ENCODE peak calls at places on chromosome 22, in seven cellular contexts. U is stomach, K is adrenal gland, I is ovary, C is tibial nerve, Q is transverse colon, J is body of pancreas. N is an unnamed sample.

GRCh38 chr22:37824674-37825641 is 1.8 kb downstream of the GALR3 start:
- DNase-seq in C (no peak), I (peak; percentile 54), K (no peak), J (no peak), Q (no peak), U (no peak), N (no peak)

GRCh38 chr22:46905415-46905814 is 143.0 kb downstream of the TBC1D22A start:
- DNase-seq in J (no peak), U (peak; percentile 19), Q (no peak), C (no peak), I (no peak), K (no peak), N (no peak)

GRCh38 chr22:20091690-20092476 is 11.8 kb downstream of the DGCR8 start:
- DNase-seq in K (no peak), C (no peak), Q (no peak), U (no peak), I (no peak), J (no peak), N (peak; percentile 9)

GRCh38 chr22:42908082-42908746 is 51.1 kb upstream of the ARFGAP3 start:
- DNase-seq in I (no peak), K (no peak), C (no peak), U (no peak), J (no peak), Q (no peak), N (no peak)

GRCh38 chr22:40605676-40606250 is 30.8 kb downstream of the MRTFA start:
- DNase-seq in K (no peak), C (no peak), Q (no peak), U (no peak), J (no peak), I (no peak), N (no peak)

GRCh38 chr22:22871536-22872278 is 15.9 kb upstream of the IGLL5 start:
- DNase-seq in I (no peak), C (no peak), Q (no peak), K (no peak), J (no peak), U (no peak), N (no peak)

GRCh38 chr22:34669001-34669400 is 397.0 kb upstream of the ISX start:
- DNase-seq in J (no peak), C (no peak), U (no peak), Q (no peak), I (no peak), K (no peak), N (no peak)

GRCh38 chr22:37021710-37022482 is 2.4 kb downstream of the MPST start:
- DNase-seq in U (peak; percentile 62), K (no peak), C (no peak), I (peak; percentile 58), J (peak; percentile 36), Q (peak; percentile 53), N (no peak)

GRCh38 chr22:20464096-20464614 is 26.5 kb upstream of the SCARF2 start:
- DNase-seq in I (no peak), C (no peak), K (no peak), U (no peak), J (no peak), Q (no peak), N (no peak)

GRCh38 chr22:17366329-17366728 is 2.9 kb upstream of the CECR2 start:
- DNase-seq in I (no peak), J (no peak), K (no peak), U (no peak), C (no peak), Q (no peak), N (no peak)

GRCh38 chr22:39970742-39971141 is 10.5 kb downstream of the TMA7B start:
- DNase-seq in K (no peak), C (no peak), U (no peak), I (no peak), Q (no peak), J (no peak), N (no peak)

GRCh38 chr22:50084570-50084969 is 656 bp downstream of the MLC1 start:
- DNase-seq in J (no peak), K (no peak), Q (no peak), I (no peak), U (no peak), C (no peak), N (no peak)

GRCh38 chr22:35192121-35192918 is 65.0 kb upstream of the HMGXB4 start:
- DNase-seq in C (no peak), K (no peak), J (no peak), U (no peak), Q (no peak), I (no peak), N (no peak)

GRCh38 chr22:39453765-39454378 is 2.9 kb upstream of the MGAT3 start:
- DNase-seq in K (no peak), C (no peak), U (no peak), J (no peak), I (no peak), Q (no peak), N (no peak)

GRCh38 chr22:37996079-37996478 is 11.7 kb upstream of the SOX10 start:
- DNase-seq in K (no peak), I (no peak), Q (no peak), C (no peak), U (no peak), J (no peak), N (no peak)

GRCh38 chr22:36299295-36299694 is 46.4 kb downstream of the APOL1 start:
- DNase-seq in Q (no peak), C (no peak), U (no peak), K (no peak), I (no peak), J (no peak), N (peak; percentile 23)

GRCh38 chr22:38996105-38996504 is 14.0 kb downstream of the APOBEC3B start:
- DNase-seq in I (no peak), K (no peak), C (no peak), J (no peak), U (no peak), Q (no peak), N (no peak)

GRCh38 chr22:43185860-43186261 is 1.1 kb downstream of the TTLL12 start:
- DNase-seq in U (peak; percentile 87), I (peak; percentile 83), K (peak; percentile 72), Q (peak; percentile 62), C (no peak), J (peak; percentile 79), N (peak; percentile 75)

GRCh38 chr22:34410111-34410510 is 489.8 kb upstream of the LARGE1 start:
- DNase-seq in C (no peak), Q (no peak), K (no peak), I (no peak), U (no peak), J (no peak), N (no peak)

GRCh38 chr22:42930810-42931420 is 73.8 kb upstream of the ARFGAP3 start:
- DNase-seq in U (no peak), I (no peak), J (peak; percentile 81), Q (no peak), C (no peak), K (peak; percentile 55), N (peak; percentile 84)

GRCh38 chr22:19740586-19740985 is 17.2 kb downstream of the GP1BB start:
- DNase-seq in J (no peak), U (no peak), I (no peak), K (no peak), Q (no peak), C (no peak), N (no peak)

GRCh38 chr22:45242778-45243191 is 2.1 kb upstream of the KIAA0930 start:
- DNase-seq in C (no peak), J (peak; percentile 83), U (peak; percentile 88), Q (peak; percentile 56), I (no peak), K (no peak), N (no peak)
- TF ChIP-seq CTCF in C (peak; percentile 39), J (no peak), U (no peak), Q (no peak), I (no peak), K (no peak), N (no peak)

GRCh38 chr22:30252411-30253204 is 6.0 kb upstream of the LIF start:
- DNase-seq in C (no peak), K (no peak), J (no peak), U (peak; percentile 41), I (no peak), Q (peak; percentile 78), N (no peak)

GRCh38 chr22:30250713-30251267 is 4.2 kb upstream of the LIF start:
- DNase-seq in C (no peak), J (peak; percentile 67), K (no peak), U (peak; percentile 38), I (no peak), Q (no peak), N (no peak)

GRCh38 chr22:30251661-30252226 is 5.2 kb upstream of the LIF start:
- DNase-seq in Q (no peak), J (no peak), K (no peak), I (no peak), U (no peak), C (no peak), N (no peak)

GRCh38 chr22:30254307-30254706 is 7.7 kb upstream of the LIF start:
- DNase-seq in Q (no peak), U (no peak), C (no peak), I (no peak), K (no peak), J (no peak), N (no peak)

DNA sequence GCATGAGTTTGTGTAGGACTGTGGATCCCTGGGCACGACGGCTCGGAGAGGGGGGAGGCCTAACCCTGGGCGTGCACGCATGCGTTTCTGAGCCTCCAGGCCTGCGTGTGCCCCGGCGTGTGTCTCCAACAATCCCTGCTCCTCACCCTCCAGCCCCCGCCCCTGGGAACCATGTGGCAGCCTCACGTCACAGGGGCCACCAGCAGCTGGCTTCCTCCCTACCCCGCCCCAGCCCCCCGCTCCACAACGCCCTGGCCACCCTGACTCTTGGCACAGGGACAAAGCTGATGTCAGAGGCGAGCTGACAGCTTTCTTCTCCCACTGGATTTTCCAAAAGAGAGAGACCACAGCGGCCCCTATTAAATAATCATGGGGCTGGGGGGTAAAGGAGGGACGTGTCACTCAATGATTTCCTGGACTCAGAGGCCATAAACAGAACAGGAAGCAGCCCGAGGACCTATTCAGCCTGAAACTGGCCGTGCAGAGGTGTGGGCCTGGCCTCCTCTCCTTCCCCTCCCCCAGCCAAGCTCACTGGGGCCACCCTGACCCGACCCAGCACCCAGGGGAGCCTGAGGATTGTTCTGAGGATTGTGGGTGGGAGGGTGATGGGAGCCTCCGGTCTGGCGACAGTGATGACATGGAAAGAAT is 6.8 kb upstream of the LIF start:
- DNase-seq in C (peak; percentile 52), J (peak; percentile 70), U (peak; percentile 43), K (no peak), I (peak; percentile 42), Q (peak; percentile 82), N (peak; percentile 88)
- H3K4me1 ChIP-seq in C (peaks cover 25% of the 10 kb centered on the region), J (peaks cover 22% of the 10 kb centered on the region), U (peaks cover 36% of the 10 kb centered on the region), K (peaks cover 8% of the 10 kb centered on the region), I (peaks cover 6% of the 10 kb centered on the region), Q (peaks cover 38% of the 10 kb centered on the region), N (peaks cover 13% of the 10 kb centered on the region)

GRCh38 chr22:45760682-45761081 is 89.0 kb downstream of the ATXN10 start:
- DNase-seq in Q (no peak), C (no peak), K (no peak), I (no peak), J (no peak), U (no peak), N (no peak)
- TF ChIP-seq POLR2A in Q (no peak), C (no peak), K (no peak), I (no peak), J (no peak), U (no peak), N (no peak)

DNA sequence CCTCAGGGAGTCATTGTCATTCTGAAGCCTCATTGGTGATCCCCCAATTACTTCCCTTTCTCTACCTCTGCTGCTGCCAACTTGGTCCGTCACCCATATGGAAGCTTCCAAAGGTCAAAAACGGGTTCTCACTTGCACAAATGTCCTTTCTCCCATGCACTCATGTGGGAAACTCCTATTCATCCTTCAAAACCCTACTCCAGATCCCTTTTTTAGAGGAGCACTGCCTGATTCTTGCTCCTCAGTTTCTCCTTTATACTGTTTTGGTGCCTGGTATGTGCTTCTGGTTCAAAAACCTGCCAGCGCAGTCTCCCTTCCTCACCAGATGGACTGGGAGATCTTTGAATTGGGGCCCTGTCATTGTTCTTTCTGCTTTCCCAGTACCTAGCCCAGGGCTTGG is 41.9 kb downstream of the MYO18B start:
- DNase-seq in U (no peak), J (no peak), I (no peak), C (no peak), K (no peak), Q (no peak), N (no peak)
- TF ChIP-seq CTCF in U (no peak), J (no peak), I (no peak), C (no peak), K (no peak), Q (no peak), N (no peak)

N was measured in heart left ventricle.